ENCODE peak calls at places on chromosomes 5 and 9, in five cellular contexts. W is Caco-2, H is cardiac muscle cell, U is fibroblast of lung, X is sigmoid colon. O is an unnamed sample.

GRCh38 chr9:123739387-123739786 is 190.5 kb downstream of the DENND1A start:
- DNase-seq in H (no peak), W (no peak), X (no peak), U (no peak), O (no peak)

GRCh38 chr5:167552356-167552755 is 739.1 kb upstream of the WWC1 start:
- DNase-seq in U (no peak), X (no peak), W (no peak), H (no peak), O (no peak)

GRCh38 chr5:177098103-177098771 is 11.5 kb downstream of the FGFR4 start:
- DNase-seq in W (no peak), X (no peak), H (no peak), U (no peak), O (no peak)

GRCh38 chr9:74861773-74862172 is 25.9 kb downstream of the TRPM6 start:
- DNase-seq in W (no peak), X (no peak), H (no peak), U (no peak), O (no peak)

GRCh38 chr9:76615149-76615548 is 149.1 kb upstream of the PCA3 start:
- DNase-seq in H (no peak), X (no peak), U (no peak), W (peak), O (no peak)

GRCh38 chr5:69491838-69492390 is 676 bp upstream of the OCLN start:
- DNase-seq in W (no peak), H (no peak), X (no peak), U (no peak), O (no peak)

GRCh38 chr9:89955144-89955543 is 350.3 kb downstream of the GADD45G start:
- DNase-seq in X (no peak), U (no peak), H (no peak), W (no peak), O (no peak)

GRCh38 chr5:106113922-106114321 is 1556.8 kb downstream of the EFNA5 start:
- DNase-seq in X (no peak), U (no peak), H (no peak), W (no peak), O (no peak)

GRCh38 chr9:69028754-69029153 is 6.8 kb upstream of the FXN start:
- DNase-seq in W (no peak), X (no peak), U (peak), H (no peak), O (no peak)

GRCh38 chr9:112694910-112695555 is 22.9 kb downstream of the INIP start:
- DNase-seq in U (no peak), H (no peak), X (no peak), W (no peak), O (no peak)

GRCh38 chr9:4810565-4810964 is 17.8 kb downstream of the RCL1 start:
- DNase-seq in H (no peak), U (no peak), X (no peak), W (no peak), O (no peak)

GRCh38 chr9:20479419-20480155 is 142.7 kb downstream of the MLLT3 start:
- DNase-seq in W (no peak), U (no peak), X (no peak), H (no peak), O (no peak)

GRCh38 chr9:113956901-113957777 is 81.0 kb downstream of the ZNF618 start:
- DNase-seq in X (no peak), H (no peak), W (no peak), U (peak), O (no peak)

GRCh38 chr5:107794731-107795130 is 124.0 kb upstream of the EFNA5 start:
- DNase-seq in X (no peak), U (peak), H (no peak), W (no peak), O (no peak)

GRCh38 chr9:96875460-96876142 is 21.3 kb upstream of the ZNF782 start:
- DNase-seq in W (peak), X (no peak), U (peak), H (peak), O (no peak)

DNA sequence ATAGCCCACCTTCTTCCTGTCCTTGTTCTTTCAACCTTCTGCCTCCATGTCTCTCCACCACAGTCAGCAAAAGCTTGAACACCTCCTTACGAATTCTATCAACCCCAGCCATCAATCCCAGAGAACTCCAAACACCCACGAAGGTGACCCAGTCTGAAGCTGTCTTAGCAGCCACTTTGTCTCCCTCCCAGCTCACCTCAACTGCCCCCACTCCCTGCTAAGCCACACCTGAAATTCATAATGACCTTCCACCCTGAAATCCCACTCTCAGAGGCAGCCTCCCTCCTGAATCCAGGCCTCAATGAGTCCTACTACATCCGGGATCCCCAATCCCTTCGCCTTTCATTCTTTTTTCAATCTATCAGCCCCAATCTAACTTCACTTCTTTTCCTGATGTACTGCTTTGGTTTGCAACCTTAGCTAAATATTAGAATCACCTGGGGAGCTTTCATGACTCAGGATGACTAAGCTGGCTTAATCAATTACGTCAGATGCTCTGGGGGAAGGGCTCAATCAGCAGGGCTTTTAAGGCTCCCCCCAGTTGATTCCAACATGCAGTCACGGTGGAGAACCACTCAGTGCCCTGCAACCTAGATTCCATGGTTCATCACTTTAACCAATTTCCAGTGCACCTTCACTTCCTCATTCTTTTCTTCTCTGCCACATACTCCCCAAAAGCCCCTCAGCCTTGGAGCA is 32.2 kb downstream of the BHMT start:
- DNase-seq in H (no peak), X (no peak), U (peak), W (no peak), O (no peak)
- TF ChIP-seq CTCF in H (no peak), X (no peak), U (no peak), W (no peak), O (no peak)

DNA sequence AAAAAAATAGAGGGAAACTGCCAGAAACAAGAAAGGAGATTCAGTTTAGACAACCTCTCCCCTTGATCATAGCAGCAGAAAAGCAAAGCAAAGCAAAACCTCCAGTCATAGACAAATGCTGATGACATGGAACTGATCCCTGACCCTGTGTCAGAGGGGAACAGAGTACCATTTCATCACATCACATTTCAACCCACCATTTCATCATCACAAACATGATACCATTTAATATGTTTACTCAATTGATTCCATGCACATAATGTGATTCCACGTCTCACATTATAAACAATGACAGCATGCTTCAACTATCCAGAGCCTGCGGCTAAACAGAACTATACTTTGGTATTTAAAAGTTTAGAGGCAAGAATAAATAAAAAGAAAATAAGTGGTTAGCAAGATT is 28.7 kb upstream of the ACOT12 start:
- DNase-seq in W (no peak), U (peak), H (no peak), X (no peak), O (peak)
- TF ChIP-seq CTCF in W (no peak), U (no peak), H (no peak), X (no peak), O (no peak)

DNA sequence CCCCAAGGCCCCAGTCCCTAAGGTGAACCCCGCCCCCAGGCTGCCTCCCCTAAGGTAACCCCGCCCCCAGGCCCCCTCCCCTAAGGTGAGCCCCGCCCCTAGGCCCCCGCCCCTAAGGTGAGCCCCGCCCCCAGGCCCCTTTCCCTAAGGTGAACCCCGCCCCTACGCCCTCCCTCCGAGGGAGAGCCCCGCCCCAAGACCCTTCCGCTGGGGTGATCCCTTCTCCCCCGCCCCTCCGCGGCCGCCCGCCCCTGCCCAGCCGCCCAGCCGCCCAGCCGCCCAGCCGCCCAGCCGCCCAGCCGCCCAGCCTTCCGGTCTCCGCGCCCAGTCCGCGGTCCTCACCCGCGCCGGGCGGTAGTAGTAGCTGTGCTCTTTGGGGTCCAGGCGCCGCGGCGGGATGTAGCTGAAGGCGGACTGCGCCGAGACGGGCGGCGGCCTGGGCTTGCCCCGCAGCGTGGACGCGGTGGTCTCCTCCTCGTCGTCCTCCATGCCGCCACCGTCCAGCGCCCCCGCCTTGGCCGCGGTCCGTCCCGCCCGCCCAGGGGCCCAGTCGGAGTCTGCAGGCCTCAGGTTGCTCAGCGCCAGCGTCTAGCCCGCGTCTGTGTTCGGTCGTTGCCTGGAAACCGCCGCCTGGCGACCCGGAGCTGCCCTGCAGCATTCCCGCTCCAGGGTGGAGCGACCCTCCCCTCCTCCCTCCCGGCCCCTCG is at the start of gene CFAP90:
- DNase-seq in X (no peak), U (peak), H (peak), W (peak), O (no peak)
- TF ChIP-seq CTCF in X (no peak), U (peak), H (peak), W (peak), O (peak)

DNA sequence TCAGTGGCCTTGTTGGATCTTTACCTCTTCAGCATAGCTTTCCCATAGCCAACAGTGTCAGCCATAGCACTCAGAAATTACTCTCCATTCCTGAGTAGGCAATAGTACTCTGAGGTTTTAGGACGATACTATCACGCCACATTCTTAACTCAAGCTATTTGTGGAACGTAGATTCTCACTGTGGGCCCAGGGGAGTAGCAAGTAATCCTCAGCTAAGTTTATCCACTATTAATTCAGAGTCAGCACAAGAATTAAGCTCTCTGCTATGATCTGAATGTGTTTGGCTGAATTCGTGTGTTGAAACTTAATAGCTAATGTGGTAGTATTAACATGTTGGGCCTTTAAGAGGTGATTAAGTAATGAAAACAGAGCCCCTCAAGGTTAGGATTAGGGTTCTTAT is 858.8 kb upstream of the NUDT12 start:
- DNase-seq in U (no peak), X (no peak), W (no peak), H (no peak), O (no peak)
- TF ChIP-seq CTCF in U (no peak), X (no peak), W (no peak), H (no peak), O (no peak)

DNA sequence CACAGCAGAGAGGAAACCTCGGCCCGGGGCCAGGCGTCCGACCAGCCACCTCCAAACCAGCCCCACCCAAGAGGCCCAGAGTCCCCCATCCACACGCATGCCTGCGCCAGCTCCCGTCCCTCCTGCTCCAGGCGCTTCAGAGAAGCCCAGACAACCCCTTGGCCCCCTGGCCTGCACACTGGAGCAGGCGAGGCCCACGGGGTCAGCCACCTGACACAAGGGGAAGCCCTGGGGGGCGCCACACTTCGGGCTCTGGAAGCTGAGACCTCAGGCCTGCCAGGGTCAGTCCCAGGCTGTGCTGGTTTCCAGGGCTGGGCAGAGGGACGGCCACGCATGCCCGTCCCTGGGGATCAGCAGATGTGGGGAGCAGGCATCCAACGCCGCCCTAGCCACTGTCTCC is 6.2 kb downstream of the DNLZ start:
- DNase-seq in W (no peak), H (no peak), X (no peak), U (no peak), O (no peak)
- TF ChIP-seq CTCF in W (no peak), H (no peak), X (no peak), U (no peak), O (no peak)

DNA sequence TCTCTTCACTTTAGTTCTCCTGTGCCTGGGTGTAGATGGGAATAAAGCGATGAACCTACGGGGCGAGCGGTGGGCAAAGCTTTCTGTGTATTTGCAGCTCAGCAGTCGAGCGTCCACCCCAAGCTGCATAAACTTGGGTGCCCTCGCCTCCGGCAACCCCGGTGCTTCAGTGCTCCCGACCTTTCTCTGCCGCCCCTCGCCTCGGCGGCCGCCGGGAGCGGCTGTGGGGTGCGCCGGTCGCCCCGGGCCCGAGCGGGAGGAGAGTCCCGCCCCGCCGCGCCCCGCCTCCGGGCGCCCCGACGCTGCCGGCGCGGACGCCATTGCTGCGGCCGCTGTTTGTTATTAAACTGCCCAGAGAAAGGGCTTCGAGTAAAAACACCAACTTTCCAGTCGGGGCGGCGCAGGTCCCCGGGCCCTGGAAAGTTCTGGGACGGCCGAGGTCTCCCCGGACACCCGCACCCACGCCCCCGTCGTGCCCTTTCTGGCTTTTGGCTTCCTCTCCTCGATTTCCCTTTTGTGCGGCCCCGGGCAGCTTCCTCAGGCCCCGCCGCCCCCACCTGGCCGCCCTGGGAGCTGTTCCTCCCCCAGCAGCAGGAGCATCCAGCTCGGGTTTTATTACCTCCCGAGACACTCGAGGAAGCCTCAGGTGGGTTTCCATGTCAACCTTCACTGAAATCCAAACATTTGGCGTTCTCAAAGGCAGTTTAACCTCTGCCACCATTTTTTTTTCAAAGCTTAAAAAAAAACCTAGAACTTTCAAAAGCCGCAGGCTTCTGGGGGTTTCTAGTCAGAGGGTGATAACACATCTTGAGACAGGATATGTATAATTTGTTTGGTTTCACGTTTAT is 334.3 kb downstream of the CWC27 start:
- DNase-seq in H (no peak), U (peak), W (peak), X (peak), O (no peak)
- TF ChIP-seq CTCF in H (peak), U (no peak), W (peak), X (peak), O (peak)

DNA sequence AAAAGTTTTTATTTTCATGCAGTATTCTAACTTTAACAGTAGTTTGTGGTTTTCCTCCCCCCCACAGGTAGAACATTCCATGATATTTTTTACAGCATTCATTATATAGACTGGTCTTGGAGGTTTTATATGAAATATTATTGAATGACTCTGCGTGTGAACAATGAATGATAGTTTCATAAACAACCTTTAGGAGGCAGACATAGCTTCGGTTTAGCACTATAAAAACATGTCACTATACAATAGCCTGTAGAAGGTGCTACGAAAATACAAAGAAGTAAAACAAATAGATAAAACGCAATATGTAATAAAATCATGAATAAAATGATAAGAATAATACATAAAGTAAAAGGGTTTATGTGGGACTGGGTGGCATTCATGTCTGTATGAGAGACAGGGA is 8.5 kb downstream of the KLF4 start:
- DNase-seq in U (no peak), W (no peak), X (no peak), H (no peak), O (no peak)
- TF ChIP-seq CTCF in U (peak), W (no peak), X (no peak), H (peak), O (no peak)

GRCh38 chr5:159678800-159679392 is 237.4 kb upstream of the ADRA1B start:
- DNase-seq in W (no peak), H (no peak), U (no peak), X (no peak), O (no peak)

GRCh38 chr5:159680095-159680494 is 236.2 kb upstream of the ADRA1B start:
- DNase-seq in U (peak), X (no peak), W (no peak), H (no peak), O (no peak)

DNA sequence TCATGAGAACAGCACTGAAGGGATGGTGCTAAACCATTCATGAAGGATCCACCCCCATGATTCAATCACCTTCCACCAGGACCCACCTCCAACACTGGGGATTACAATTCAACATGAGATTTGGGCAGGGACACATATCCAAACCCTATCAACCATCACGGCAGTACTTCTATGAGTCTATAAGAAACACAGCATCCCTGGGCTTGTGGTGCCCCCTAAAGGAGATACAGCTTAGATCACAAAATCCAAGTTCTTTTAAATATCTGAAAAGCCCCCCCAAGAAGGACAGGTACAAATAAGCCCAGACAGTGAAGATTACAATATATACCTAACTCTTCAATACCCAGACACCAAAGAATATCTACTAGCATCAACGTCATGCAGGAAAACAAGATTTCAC is 233.7 kb upstream of the ADRA1B start:
- DNase-seq in H (no peak), W (no peak), U (no peak), X (no peak), O (no peak)
- TF ChIP-seq CTCF in H (peak), W (no peak), U (no peak), X (no peak), O (no peak)

DNA sequence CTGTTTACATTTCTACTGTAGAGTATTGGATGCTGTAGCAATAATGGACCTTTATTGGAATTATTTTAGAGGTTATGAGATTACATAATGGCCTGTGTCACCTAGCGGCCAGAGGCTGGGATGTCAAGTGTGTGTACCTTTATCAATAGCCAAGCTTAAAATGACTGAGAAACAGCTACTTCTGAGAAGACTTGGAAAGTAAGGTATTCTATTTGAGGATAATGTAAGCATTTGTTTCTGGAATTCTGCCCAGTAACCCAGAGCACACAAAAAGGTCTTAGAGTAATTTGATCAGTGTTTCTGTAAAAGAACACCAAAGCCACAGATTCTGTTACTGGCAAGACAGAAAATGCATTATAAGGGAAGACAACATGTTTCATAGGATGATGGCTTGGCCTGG is 116.8 kb downstream of the MACIR start:
- DNase-seq in U (peak), H (no peak), W (no peak), X (no peak), O (peak)
- TF ChIP-seq CTCF in U (no peak), H (no peak), W (peak), X (no peak), O (no peak)